ENCODE peak calls at places on chromosome 9, in six cellular contexts. L is PC-3; Q is choroid plexus epithelial cell; D is heart right ventricle; U is CD8-positive, alpha-beta T cell; R is WERI-Rb-1. E is an unnamed sample.

GRCh38 chr9:79969383-79969782 is 397.6 kb downstream of the TLE4 start:
- DNase-seq in L (no peak), Q (no peak), D (no peak), U (no peak), R (no peak), E (no peak)

GRCh38 chr9:137734181-137734580 is 115.4 kb downstream of the EHMT1 start:
- DNase-seq in L (no peak), Q (no peak), D (no peak), U (no peak), R (no peak), E (no peak)

GRCh38 chr9:121326924-121327613 is 43.0 kb downstream of the STOM start:
- DNase-seq in L (no peak), Q (no peak), D (no peak), U (no peak), R (no peak), E (no peak)

GRCh38 chr9:95071925-95072324 is 245.6 kb downstream of the FANCC start:
- DNase-seq in L (no peak), Q (no peak), D (peak), U (no peak), R (no peak), E (no peak)

GRCh38 chr9:122218885-122219855 is 9.6 kb downstream of the LHX6 start:
- DNase-seq in L (no peak), Q (peak), D (no peak), U (no peak), R (no peak), E (no peak)

GRCh38 chr9:70998962-70999361 is 122.5 kb downstream of the TRPM3 start:
- DNase-seq in L (no peak), Q (peak), D (no peak), U (no peak), R (no peak), E (peak)

GRCh38 chr9:109886050-109886449 is 106.1 kb downstream of the PALM2AKAP2 start:
- DNase-seq in L (no peak), Q (no peak), D (peak), U (no peak), R (no peak), E (no peak)

GRCh38 chr9:28624771-28625170 is 1051.5 kb upstream of the C9orf72 start:
- DNase-seq in L (no peak), Q (no peak), D (no peak), U (no peak), R (no peak), E (no peak)

GRCh38 chr9:90642570-90643539 is at the start of gene DIRAS2:
- DNase-seq in L (peak), Q (peak), D (peak), U (no peak), R (peak), E (no peak)

GRCh38 chr9:27351438-27351837 is 54.5 kb upstream of the EQTN start:
- DNase-seq in L (no peak), Q (peak), D (peak), U (no peak), R (no peak), E (no peak)

GRCh38 chr9:876425-876824 is 34.9 kb downstream of the DMRT1 start:
- DNase-seq in L (no peak), Q (no peak), D (no peak), U (no peak), R (no peak), E (no peak)

GRCh38 chr9:98861881-98862501 is 54.5 kb downstream of the GALNT12 start:
- DNase-seq in L (peak), Q (peak), D (no peak), U (no peak), R (peak), E (no peak)

GRCh38 chr9:6692891-6693361 is 47.4 kb upstream of the GLDC start:
- DNase-seq in L (no peak), Q (no peak), D (no peak), U (no peak), R (no peak), E (no peak)

GRCh38 chr9:82560036-82560435 is 502.9 kb downstream of the RASEF start:
- DNase-seq in L (no peak), Q (no peak), D (no peak), U (no peak), R (no peak), E (no peak)

GRCh38 chr9:91006046-91006445 is 204.4 kb downstream of the SYK start:
- DNase-seq in L (peak), Q (no peak), D (no peak), U (no peak), R (no peak), E (no peak)

GRCh38 chr9:126055386-126055785 is 271.2 kb upstream of the MVB12B start:
- DNase-seq in L (peak), Q (peak), D (no peak), U (no peak), R (peak), E (peak)

GRCh38 chr9:129264388-129264787 is 86.3 kb upstream of the IER5L start:
- DNase-seq in L (no peak), Q (no peak), D (no peak), U (no peak), R (no peak), E (no peak)

GRCh38 chr9:132875159-132875558 is 2.9 kb downstream of the AK8 start:
- DNase-seq in L (no peak), Q (no peak), D (no peak), U (no peak), R (no peak), E (no peak)

GRCh38 chr9:6944896-6945295 is 187.1 kb downstream of the KDM4C start:
- DNase-seq in L (peak), Q (peak), D (no peak), U (no peak), R (no peak), E (no peak)

GRCh38 chr9:129141066-129142041 is 30.1 kb downstream of the PTPA start:
- DNase-seq in L (no peak), Q (peak), D (peak), U (no peak), R (peak), E (peak)

GRCh38 chr9:105993921-105994715 is 299.8 kb downstream of the TMEM38B start:
- DNase-seq in L (no peak), Q (no peak), D (no peak), U (no peak), R (no peak), E (no peak)

GRCh38 chr9:125747053-125747764 is at the start of gene PBX3:
- DNase-seq in L (peak), Q (peak), D (peak), U (peak), R (peak), E (no peak)

GRCh38 chr9:19409406-19410194 is 791 bp downstream of the ACER2 start:
- DNase-seq in L (peak), Q (no peak), D (peak), U (no peak), R (peak), E (no peak)

GRCh38 chr9:127540664-127541041 is 71.4 kb upstream of the STXBP1 start:
- DNase-seq in L (peak), Q (no peak), D (no peak), U (no peak), R (no peak), E (no peak)

GRCh38 chr9:133023117-133023890 is 7.5 kb upstream of the GTF3C5 start:
- DNase-seq in L (no peak), Q (no peak), D (no peak), U (no peak), R (peak), E (no peak)

GRCh38 chr9:6563036-6563435 is 82.5 kb downstream of the GLDC start:
- DNase-seq in L (no peak), Q (no peak), D (no peak), U (no peak), R (no peak), E (no peak)

GRCh38 chr9:23088932-23089364 is 642.3 kb downstream of the DMRTA1 start:
- DNase-seq in L (peak), Q (no peak), D (no peak), U (no peak), R (peak), E (no peak)

GRCh38 chr9:72807765-72808445 is 144.9 kb downstream of the ALDH1A1 start:
- DNase-seq in L (peak), Q (peak), D (no peak), U (no peak), R (no peak), E (no peak)

GRCh38 chr9:87887661-87888480 is 5.2 kb downstream of the SPATA31E1 start:
- DNase-seq in L (no peak), Q (no peak), D (no peak), U (no peak), R (no peak), E (no peak)

DNA sequence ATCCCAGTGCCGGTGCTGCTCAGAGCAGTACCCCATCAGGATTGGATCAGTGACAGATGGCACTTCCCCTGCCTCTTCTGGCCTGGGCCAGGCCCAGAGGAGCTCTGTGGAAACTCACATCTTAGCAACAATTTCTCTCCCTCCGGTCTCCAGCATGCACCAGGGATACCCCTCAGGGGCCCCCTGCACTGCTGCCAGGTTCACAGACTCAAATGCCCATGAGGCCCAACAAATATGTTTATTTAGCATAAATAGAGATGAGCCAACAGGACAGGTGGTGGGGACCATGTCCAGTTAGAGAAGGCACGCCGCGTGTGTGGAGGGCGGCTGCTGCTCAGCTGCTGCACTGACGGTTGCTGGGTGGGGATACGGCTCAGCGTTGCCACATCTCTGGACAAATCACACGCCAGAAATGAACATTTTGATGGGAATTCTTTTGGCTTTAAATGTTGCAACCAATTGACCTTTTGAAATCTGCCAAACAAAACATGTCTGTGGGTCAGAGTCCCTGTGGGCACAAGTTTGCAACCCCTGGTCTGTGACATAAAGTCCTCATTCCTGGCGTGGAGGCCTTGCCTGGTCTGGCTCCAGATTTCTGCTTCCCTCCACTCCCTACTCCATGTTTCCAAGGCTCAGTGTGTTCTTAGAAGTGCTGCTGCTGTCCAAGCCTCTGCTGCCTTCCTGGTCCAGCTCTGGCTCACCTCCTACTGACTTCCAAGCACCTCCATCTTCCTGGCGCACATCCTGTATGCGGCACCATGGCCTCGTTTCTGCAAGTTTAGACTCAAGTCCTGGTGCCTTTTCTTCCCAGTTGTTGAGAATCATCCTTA is 88.9 kb downstream of the AMBP start:
- DNase-seq in L (no peak), Q (no peak), D (peak), U (no peak), R (no peak), E (no peak)
- H3K4me3 ChIP-seq in L (no peak), Q (no peak), D (no peak), U (no peak), R (no peak), E (no peak)

GRCh38 chr9:31799953-31800609 is 584.4 kb upstream of the ACO1 start:
- DNase-seq in L (peak), Q (peak), D (no peak), U (no peak), R (peak), E (peak)
- TF ChIP-seq CTCF in L (peak), Q (peak), D (peak), U (peak), R (peak), E (peak)

GRCh38 chr9:136671254-136671614 is 8.5 kb downstream of the EGFL7 start:
- DNase-seq in L (no peak), Q (no peak), D (no peak), U (no peak), R (peak), E (no peak)

GRCh38 chr9:136670571-136671253 is 8.0 kb downstream of the EGFL7 start:
- DNase-seq in L (peak), Q (no peak), D (no peak), U (no peak), R (no peak), E (no peak)

GRCh38 chr9:136668983-136669790 is 6.5 kb downstream of the EGFL7 start:
- DNase-seq in L (peak), Q (no peak), D (no peak), U (no peak), R (no peak), E (no peak)

GRCh38 chr9:136667940-136668760 is 5.4 kb downstream of the EGFL7 start:
- DNase-seq in L (no peak), Q (no peak), D (no peak), U (no peak), R (no peak), E (no peak)

GRCh38 chr9:136669791-136670464 is 7.2 kb downstream of the EGFL7 start:
- DNase-seq in L (no peak), Q (no peak), D (no peak), U (no peak), R (no peak), E (no peak)
- H3K4me3 ChIP-seq in L (no peak), Q (no peak), D (peak), U (no peak), R (no peak), E (no peak)

DNA sequence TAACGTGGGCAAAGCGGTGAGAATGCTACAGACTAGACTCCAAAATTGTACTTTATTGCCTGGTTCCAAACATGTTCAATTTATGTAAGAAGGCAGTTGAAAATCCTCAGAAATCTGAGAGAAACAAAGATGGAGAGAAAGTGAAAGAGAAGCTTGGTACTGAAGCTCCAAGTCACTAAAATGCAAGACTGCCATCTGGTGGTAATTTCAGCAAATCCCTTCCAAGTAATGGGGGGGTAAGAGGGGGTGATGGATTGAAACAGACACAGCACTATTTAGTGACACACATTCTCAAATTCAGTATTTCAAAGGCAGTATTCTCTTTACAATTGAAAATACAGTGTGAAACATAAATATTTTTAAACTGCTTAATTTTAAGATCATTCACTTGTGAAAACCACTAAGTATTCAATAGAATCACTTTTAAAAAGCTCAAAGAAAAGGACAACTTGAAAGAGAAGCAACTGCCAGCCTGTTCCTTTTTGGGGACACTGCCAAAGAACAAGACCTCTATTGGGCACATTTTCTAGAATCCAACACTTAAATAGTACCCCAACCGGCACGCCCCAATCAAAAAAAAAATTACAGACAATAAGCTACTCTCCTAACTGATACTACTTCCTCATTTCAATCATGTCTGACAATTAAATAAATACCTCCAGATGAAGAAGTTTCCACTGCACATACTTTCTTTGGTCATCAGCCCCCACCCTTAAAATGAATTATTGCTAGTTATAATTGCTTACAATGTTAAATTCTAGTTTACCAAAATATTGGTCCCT is 131.5 kb downstream of the AGTPBP1 start:
- DNase-seq in L (peak), Q (peak), D (peak), U (peak), R (peak), E (peak)
- TF ChIP-seq CTCF in L (peak), Q (peak), D (peak), U (peak), R (peak), E (peak)

DNA sequence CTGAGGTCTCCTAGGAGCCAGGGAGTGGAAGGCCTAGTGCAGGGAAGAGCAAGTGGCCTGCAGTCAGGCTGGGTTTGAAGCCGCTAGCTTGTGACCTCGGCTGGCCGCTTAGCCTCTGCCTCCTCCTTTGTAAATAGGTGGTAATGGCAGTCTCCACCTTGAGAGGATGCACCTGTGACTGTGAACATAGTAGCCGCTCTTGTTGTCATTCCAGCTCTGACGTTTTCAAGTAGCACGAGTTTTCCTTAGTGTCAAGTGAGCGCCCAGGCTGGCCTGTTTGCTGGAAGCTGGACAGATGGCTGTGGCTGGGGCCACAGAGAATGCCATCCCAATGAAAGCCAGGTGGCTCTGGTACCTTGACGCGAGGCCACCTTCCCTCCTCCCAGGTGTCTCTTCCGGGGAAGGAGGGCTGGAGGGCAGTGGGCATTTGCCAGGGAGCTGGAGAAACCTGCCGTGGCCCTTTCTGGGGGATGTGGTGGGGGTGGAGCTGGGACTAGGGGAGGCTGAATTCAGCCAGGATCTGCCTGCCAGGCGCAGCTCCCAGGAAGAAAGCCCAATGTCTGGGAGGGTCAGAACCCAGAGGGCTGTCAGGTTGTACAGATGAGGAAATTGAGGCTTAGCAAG is 2.5 kb downstream of the ASS1 start:
- DNase-seq in L (no peak), Q (no peak), D (no peak), U (no peak), R (no peak), E (no peak)
- H3K4me3 ChIP-seq in L (no peak), Q (no peak), D (no peak), U (no peak), R (no peak), E (no peak)

GRCh38 chr9:93541005-93541404 is 35.4 kb upstream of the PHF2 start:
- DNase-seq in L (no peak), Q (no peak), D (no peak), U (no peak), R (no peak), E (no peak)
- TF ChIP-seq CTCF in L (no peak), Q (no peak), D (no peak), U (no peak), R (no peak), E (no peak)